ENCODE peak calls at places on chromosome 12, in ten cellular contexts. W, J, X, I, T, A, Q, F, M and H are unnamed samples.

GRCh38 chr12:121711925-121712461 is 559 bp upstream of the TMEM120B start:
- DNase-seq in A (no peak), F (no peak), T (peak), W (no peak), I (no peak), Q (peak), M (no peak), X (no peak), J (peak), H (no peak)

GRCh38 chr12:116196752-116197718 is 80.5 kb downstream of the MED13L start:
- DNase-seq in A (no peak), M (peak), T (no peak), X (no peak), F (no peak), J (no peak), Q (no peak), W (no peak), I (no peak), H (peak)

GRCh38 chr12:59708484-59708883 is 112.7 kb downstream of the SLC16A7 start:
- DNase-seq in J (no peak), Q (no peak), W (no peak), I (peak), T (no peak), A (no peak), M (no peak), X (no peak), F (no peak), H (no peak)

GRCh38 chr12:121132601-121133481 is at the start of gene P2RX7:
- DNase-seq in Q (peak), M (peak), I (peak), F (peak), J (peak), X (no peak), W (no peak), A (peak), T (peak), H (no peak)

GRCh38 chr12:13044859-13045384 is 741 bp downstream of the FAM234B start:
- DNase-seq in Q (no peak), T (no peak), A (no peak), X (no peak), J (no peak), W (no peak), I (no peak), M (no peak), F (no peak), H (no peak)

GRCh38 chr12:131736807-131737484 is 26.1 kb downstream of the SFSWAP start:
- DNase-seq in X (no peak), F (no peak), Q (no peak), W (no peak), I (peak), J (no peak), T (no peak), M (peak), A (no peak), H (no peak)

GRCh38 chr12:113057565-113058485 is 1.3 kb downstream of the DTX1 start:
- DNase-seq in M (no peak), T (no peak), F (no peak), W (no peak), Q (no peak), A (no peak), J (no peak), I (no peak), X (no peak), H (no peak)

GRCh38 chr12:2284321-2284813 is 231.6 kb downstream of the CACNA1C start:
- DNase-seq in Q (peak), W (no peak), X (no peak), I (peak), F (no peak), T (no peak), M (peak), J (no peak), A (no peak), H (no peak)

GRCh38 chr12:76266797-76267196 is 81.4 kb downstream of the BBS10 start:
- DNase-seq in A (no peak), F (no peak), Q (no peak), X (no peak), T (no peak), M (peak), W (no peak), J (no peak), I (peak), H (no peak)

GRCh38 chr12:51662728-51663154 is 71.7 kb downstream of the SCN8A start:
- DNase-seq in A (no peak), I (no peak), W (no peak), X (no peak), J (no peak), Q (no peak), M (no peak), F (no peak), T (no peak), H (no peak)

GRCh38 chr12:2739069-2739468 is 55.7 kb upstream of the FKBP4 start:
- DNase-seq in T (no peak), A (no peak), W (no peak), Q (no peak), I (no peak), X (no peak), J (no peak), F (no peak), M (no peak), H (no peak)

GRCh38 chr12:79373896-79374499 is 316.8 kb downstream of the PAWR start:
- DNase-seq in W (no peak), T (no peak), A (no peak), J (no peak), F (peak), X (no peak), I (peak), M (peak), Q (no peak), H (no peak)

GRCh38 chr12:130463818-130464663 is 126.4 kb downstream of the PIWIL1 start:
- DNase-seq in X (no peak), I (no peak), F (no peak), M (no peak), T (no peak), W (no peak), Q (no peak), J (no peak), A (no peak), H (no peak)

GRCh38 chr12:111084605-111085004 is 164.2 kb upstream of the MYL2 start:
- DNase-seq in A (no peak), Q (no peak), J (no peak), F (no peak), I (no peak), T (no peak), X (no peak), W (no peak), M (no peak), H (no peak)